ENCODE peak calls at places on chromosomes 5 and 9, in four cellular contexts. A, M, B and V are unnamed samples.

GRCh38 chr5:14593326-14594036 is 11.9 kb downstream of the OTULINL start:
- DNase-seq in A (no peak), M (no peak), B (no peak), V (no peak)

GRCh38 chr9:116576386-116576785 is 110.7 kb upstream of the TRIM32 start:
- DNase-seq in M (no peak), B (no peak), A (no peak), V (no peak)

GRCh38 chr9:102499468-102499867 is 495.7 kb upstream of the CYLC2 start:
- DNase-seq in M (no peak), A (no peak), B (no peak), V (no peak)

GRCh38 chr5:135829681-135830383 is 4.6 kb upstream of the SLC25A48 start:
- DNase-seq in B (peak), M (peak), A (peak), V (peak)

GRCh38 chr9:107949058-107949457 is 459.5 kb upstream of the KLF4 start:
- DNase-seq in B (peak), M (peak), A (no peak), V (peak)

GRCh38 chr9:137666950-137667670 is 48.3 kb downstream of the EHMT1 start:
- DNase-seq in M (no peak), A (no peak), B (no peak), V (no peak)

GRCh38 chr9:98445576-98445975 is 190.1 kb upstream of the TBC1D2 start:
- DNase-seq in M (no peak), A (no peak), B (no peak), V (no peak)

GRCh38 chr5:148735301-148735700 is 81.0 kb upstream of the HTR4 start:
- DNase-seq in B (peak), A (no peak), M (no peak), V (no peak)

GRCh38 chr5:3299441-3299840 is 296.2 kb upstream of the IRX1 start:
- DNase-seq in M (no peak), B (no peak), A (no peak), V (no peak)

GRCh38 chr5:146751054-146751453 is 127.5 kb downstream of the PPP2R2B start:
- DNase-seq in A (no peak), B (no peak), M (no peak), V (peak)

GRCh38 chr5:133348406-133348805 is 263.9 kb downstream of the FSTL4 start:
- DNase-seq in B (no peak), M (no peak), A (no peak), V (no peak)

GRCh38 chr5:67188274-67188857 is 8.2 kb downstream of the CD180 start:
- DNase-seq in A (no peak), B (no peak), M (no peak), V (no peak)

GRCh38 chr5:68432682-68433081 is 217.1 kb downstream of the PIK3R1 start:
- DNase-seq in M (no peak), A (no peak), B (peak), V (peak)

GRCh38 chr5:177553671-177554429 is 513 bp downstream of the FAM193B start:
- DNase-seq in B (peak), A (peak), M (no peak), V (no peak)

GRCh38 chr9:133726401-133727276 is 11.5 kb downstream of the SARDH start:
- DNase-seq in B (peak), A (peak), M (peak), V (peak)

GRCh38 chr5:79269733-79270166 is 33.8 kb downstream of the JMY start:
- DNase-seq in M (no peak), B (peak), A (no peak), V (no peak)

GRCh38 chr5:83306572-83307241 is 164.8 kb upstream of the VCAN start:
- DNase-seq in B (peak), M (peak), A (no peak), V (peak)

GRCh38 chr5:1387059-1387755 is 42.3 kb upstream of the CLPTM1L start:
- DNase-seq in M (no peak), B (no peak), A (no peak), V (no peak)

GRCh38 chr5:10018670-10019069 is 231.0 kb downstream of the ATPSCKMT start:
- DNase-seq in A (no peak), B (peak), M (peak), V (peak)

GRCh38 chr5:165029471-165029870 is 1524.1 kb downstream of the MAT2B start:
- DNase-seq in A (peak), B (peak), M (peak), V (no peak)

GRCh38 chr9:70988551-70988950 is 132.9 kb downstream of the TRPM3 start:
- DNase-seq in M (no peak), A (no peak), B (no peak), V (no peak)

GRCh38 chr5:134574521-134574920 is 49.1 kb downstream of the JADE2 start:
- DNase-seq in M (no peak), A (no peak), B (no peak), V (no peak)

GRCh38 chr5:120703923-120704445 is 239.9 kb downstream of the PRR16 start:
- DNase-seq in M (no peak), B (no peak), A (no peak), V (no peak)

GRCh38 chr9:97744710-97745708 is 47.9 kb upstream of the XPA start:
- DNase-seq in M (no peak), B (peak), A (no peak), V (no peak)

GRCh38 chr5:43121565-43122484 is 1.1 kb downstream of the ZNF131 start:
- DNase-seq in M (peak), B (peak), A (no peak), V (peak)

GRCh38 chr5:83914662-83915418 is 194.2 kb upstream of the HAPLN1 start:
- DNase-seq in A (no peak), B (no peak), M (no peak), V (no peak)

GRCh38 chr5:55231476-55232193 is 1.8 kb downstream of the CCNO start:
- DNase-seq in A (peak), M (no peak), B (no peak), V (no peak)

GRCh38 chr9:105503873-105504272 is 54.1 kb upstream of the FKTN start:
- DNase-seq in A (no peak), M (peak), B (peak), V (peak)

GRCh38 chr9:588952-589351 is 252.5 kb upstream of the DMRT1 start:
- DNase-seq in M (no peak), B (no peak), A (no peak), V (no peak)

GRCh38 chr9:90344013-90344412 is 298.6 kb downstream of the DIRAS2 start:
- DNase-seq in B (no peak), M (peak), A (no peak), V (peak)

GRCh38 chr9:110999379-110999778 is 38.9 kb downstream of the LPAR1 start:
- DNase-seq in M (no peak), B (no peak), A (no peak), V (no peak)

GRCh38 chr5:77973253-77973609 is 197.1 kb upstream of the TBCA start:
- DNase-seq in M (no peak), A (peak), B (no peak), V (no peak)

GRCh38 chr5:60447488-60447920 is 252.5 kb downstream of the DEPDC1B start:
- DNase-seq in B (no peak), M (no peak), A (no peak), V (no peak)

GRCh38 chr9:126515001-126515872 is 98.5 kb upstream of the LMX1B start:
- DNase-seq in B (no peak), M (no peak), A (no peak), V (no peak)

GRCh38 chr5:60997721-60998120 is 52.7 kb downstream of the NDUFAF2 start:
- DNase-seq in B (no peak), M (no peak), A (no peak), V (no peak)

GRCh38 chr9:79193001-79193400 is 378.8 kb upstream of the TLE4 start:
- DNase-seq in A (no peak), M (peak), B (no peak), V (no peak)

GRCh38 chr9:34505370-34506120 is 17.2 kb downstream of the ENHO start:
- DNase-seq in M (peak), B (no peak), A (no peak), V (no peak)

GRCh38 chr9:34507556-34507955 is 15.2 kb downstream of the ENHO start:
- DNase-seq in M (no peak), B (no peak), A (no peak), V (no peak)

GRCh38 chr9:34508463-34508862 is 14.3 kb downstream of the ENHO start:
- DNase-seq in B (no peak), A (no peak), M (no peak), V (no peak)

GRCh38 chr9:34507966-34508365 is 14.8 kb downstream of the ENHO start:
- DNase-seq in B (no peak), A (no peak), M (no peak), V (no peak)

DNA sequence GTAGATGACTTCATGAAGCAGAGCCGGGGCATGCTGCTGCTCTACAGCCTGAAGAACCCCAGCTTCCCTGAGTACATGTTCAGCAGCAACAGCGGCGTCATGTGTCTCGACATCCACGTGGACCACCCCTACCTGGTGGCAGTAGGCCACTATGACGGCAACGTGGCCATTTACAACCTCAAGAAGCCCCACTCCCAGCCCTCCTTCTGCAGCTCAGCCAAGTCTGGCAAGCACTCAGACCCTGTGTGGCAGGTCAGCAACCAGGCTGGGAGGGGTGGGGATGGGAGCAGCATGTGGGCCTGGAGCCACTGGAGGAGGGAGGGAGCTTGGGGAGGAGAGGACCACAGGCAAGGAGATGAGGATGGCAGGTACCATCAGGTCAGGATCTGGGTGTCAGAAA is 16.2 kb downstream of the ENHO start:
- DNase-seq in A (no peak), B (no peak), M (no peak), V (no peak)
- TF ChIP-seq CTCF in A (no peak), B (no peak), M (no peak), V (no peak)

DNA sequence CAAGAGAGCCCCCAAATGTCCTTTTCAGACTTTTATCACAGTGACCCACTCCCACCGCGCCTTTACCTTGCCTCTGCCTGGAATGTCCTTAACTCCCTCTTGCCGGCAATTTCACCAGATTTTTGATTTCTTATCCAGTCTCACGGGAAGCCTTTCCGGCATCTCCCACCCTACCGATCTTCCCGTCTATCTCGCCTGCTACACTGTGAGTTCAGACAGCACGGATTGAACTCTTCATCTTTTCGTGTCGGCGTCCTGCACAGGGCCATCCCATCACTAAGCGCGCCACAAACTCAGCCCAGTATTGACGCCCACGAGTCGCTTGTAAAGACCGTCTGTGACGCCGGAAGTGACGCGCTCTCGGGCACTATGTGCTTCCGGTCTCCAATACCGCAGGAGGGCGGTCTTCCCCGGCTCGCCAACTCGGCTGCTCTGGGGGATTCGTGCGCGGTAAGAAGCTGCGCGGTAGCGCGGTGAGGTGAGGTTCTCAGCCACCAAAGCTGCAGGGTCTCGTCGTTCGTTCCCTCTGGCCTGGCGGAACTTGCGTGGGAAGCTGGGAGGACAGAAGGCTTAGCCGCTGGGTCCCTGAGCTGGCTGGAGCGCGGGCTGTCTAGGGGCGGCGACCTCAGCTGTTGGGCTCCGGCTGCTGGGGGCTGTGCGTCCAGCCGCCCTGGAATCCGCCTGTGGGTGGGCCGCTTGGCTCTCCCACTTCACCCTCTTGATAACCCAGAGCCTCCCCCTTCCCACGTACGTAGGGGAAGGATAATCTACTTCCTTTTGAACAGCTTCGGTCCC is at the start of gene ZCCHC9:
- DNase-seq in M (peak), A (peak), B (peak), V (peak)
- TF ChIP-seq CTCF in M (no peak), A (peak), B (no peak), V (peak)

GRCh38 chr9:134968011-134968822 is 50.5 kb upstream of the FCN1 start:
- DNase-seq in A (peak), M (peak), B (no peak), V (no peak)
- TF ChIP-seq CTCF in A (no peak), M (no peak), B (no peak), V (no peak)

DNA sequence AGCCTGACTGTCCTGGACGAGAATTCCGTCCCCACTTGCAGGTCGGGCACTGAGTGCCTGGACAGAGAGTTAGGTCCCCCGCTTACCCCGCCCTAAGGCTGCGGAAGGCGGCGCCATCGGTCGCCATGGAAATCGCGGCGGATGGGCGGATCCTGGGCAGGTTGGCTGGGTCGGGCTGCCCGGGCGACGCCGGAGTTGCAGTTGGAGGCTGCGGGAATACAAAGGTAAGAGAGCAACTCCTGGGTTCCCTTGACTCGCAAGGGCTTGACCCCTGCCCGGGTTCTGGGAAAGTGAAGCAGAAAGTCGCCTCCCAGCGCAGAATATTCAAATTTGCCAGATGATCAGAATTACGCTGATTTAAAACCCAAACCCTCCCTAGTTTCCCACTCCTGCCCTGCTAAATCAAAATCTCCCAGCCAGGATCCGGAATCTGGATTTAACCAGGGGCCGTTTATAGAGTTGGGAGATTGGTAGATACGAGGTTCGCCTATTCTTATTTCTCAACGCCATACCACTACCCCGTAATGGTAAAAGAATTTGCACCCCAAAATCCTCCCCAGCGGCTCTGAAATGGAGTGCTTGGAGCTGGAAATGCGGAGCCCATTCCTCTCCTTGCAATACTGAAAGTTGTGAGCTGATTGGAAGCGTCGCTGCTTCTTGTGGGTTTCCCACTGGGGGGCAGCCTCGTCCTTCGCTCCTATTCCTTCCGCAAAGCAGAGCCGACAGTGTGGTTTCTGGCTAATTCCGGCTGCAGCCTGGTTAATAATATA is 156.4 kb upstream of the RASEF start:
- DNase-seq in A (peak), B (peak), M (peak), V (peak)
- TF ChIP-seq CTCF in A (peak), B (peak), M (peak), V (peak)

GRCh38 chr9:12699529-12699928 is 6.3 kb downstream of the TYRP1 start:
- DNase-seq in A (no peak), M (peak), B (peak), V (no peak)

GRCh38 chr9:12697719-12698118 is 4.5 kb downstream of the TYRP1 start:
- DNase-seq in A (no peak), B (peak), M (no peak), V (peak)

GRCh38 chr9:12696931-12697622 is 3.9 kb downstream of the TYRP1 start:
- DNase-seq in A (no peak), B (no peak), M (peak), V (no peak)

GRCh38 chr9:12698293-12698692 is 5.1 kb downstream of the TYRP1 start:
- DNase-seq in M (peak), A (no peak), B (peak), V (peak)

DNA sequence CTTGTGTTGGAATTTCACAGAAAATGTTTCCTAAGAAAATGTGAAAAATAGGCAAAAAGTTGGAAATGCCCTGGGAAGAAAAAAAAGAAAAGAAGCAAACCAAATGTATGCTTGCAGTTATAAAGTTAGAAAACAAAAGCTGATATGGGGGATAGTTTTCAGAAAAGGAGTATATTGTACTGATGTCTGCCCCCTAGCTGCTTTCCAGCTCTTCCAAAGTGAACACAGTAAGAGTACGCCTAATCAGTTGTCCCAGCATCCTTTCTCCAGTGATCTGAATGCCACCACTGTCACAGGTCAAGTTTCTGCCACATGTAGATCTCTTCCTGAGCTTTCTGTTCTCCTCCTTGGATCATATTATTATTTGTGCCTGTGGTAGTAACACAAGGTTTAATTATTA is 5.8 kb downstream of the TYRP1 start:
- DNase-seq in A (no peak), M (no peak), B (no peak), V (no peak)
- TF ChIP-seq CTCF in A (peak), M (peak), B (no peak), V (no peak)

GRCh38 chr5:6581559-6582426 is 51.1 kb downstream of the NSUN2 start:
- DNase-seq in B (no peak), A (no peak), M (no peak), V (no peak)
- TF ChIP-seq CTCF in B (no peak), A (no peak), M (no peak), V (no peak)

DNA sequence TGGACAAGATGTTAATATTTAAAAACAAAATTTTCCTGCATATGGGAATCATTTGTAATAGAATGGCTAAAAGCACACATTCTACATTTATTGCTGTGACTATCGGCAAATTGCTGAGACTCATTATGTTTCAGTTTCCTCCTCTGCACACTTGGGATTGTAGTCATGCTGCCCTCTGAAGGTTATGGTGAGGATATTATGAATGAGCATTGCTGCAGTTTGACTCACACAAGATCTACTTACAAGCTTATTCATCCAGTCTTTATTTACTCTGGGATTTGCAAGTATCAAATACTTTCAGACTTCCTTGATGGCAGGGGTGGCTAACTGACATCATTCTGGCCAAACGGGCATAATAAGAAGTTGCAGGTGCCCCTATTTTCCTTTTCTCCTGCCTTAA is 9.5 kb upstream of the NFIL3 start:
- DNase-seq in B (peak), M (peak), A (no peak), V (peak)
- TF ChIP-seq CTCF in B (peak), M (peak), A (peak), V (peak)